ENCODE peak calls at places on chromosomes 11 and 22, in six cellular contexts. One of them, this sample, is unnamed.

GRCh38 chr11:62922653-62923371 is 1.6 kb upstream of the CHRM1 start:
- DNase-seq in H1: no peak
- DNase-seq in HepG2: no peak
- DNase-seq in SK-N-SH: no peak
- DNase-seq in K562: peak; percentile 85
- DNase-seq in A549: peak; percentile 50
- DNase-seq in this sample: no peak

GRCh38 chr11:69044111-69045013 is 4.4 kb upstream of the TPCN2 start:
- DNase-seq in H1: peak; percentile 64
- DNase-seq in SK-N-SH: peak; percentile 77
- DNase-seq in A549: peak; percentile 80
- DNase-seq in K562: no peak
- DNase-seq in HepG2: peak; percentile 68
- DNase-seq in this sample: no peak

GRCh38 chr11:8701891-8702597 is 19.5 kb downstream of the RPL27A start:
- DNase-seq in A549: no peak
- DNase-seq in K562: no peak
- DNase-seq in SK-N-SH: no peak
- DNase-seq in HepG2: no peak
- DNase-seq in H1: no peak
- DNase-seq in this sample: no peak

GRCh38 chr22:24155597-24156145 is 25.6 kb upstream of the SUSD2 start:
- DNase-seq in H1: no peak
- DNase-seq in HepG2: peak; percentile 32
- DNase-seq in A549: peak; percentile 47
- DNase-seq in SK-N-SH: peak; percentile 85
- DNase-seq in K562: no peak
- DNase-seq in this sample: no peak

GRCh38 chr11:45209904-45210699 is 63.7 kb downstream of the PRDM11 start:
- DNase-seq in HepG2: no peak
- DNase-seq in K562: no peak
- DNase-seq in H1: no peak
- DNase-seq in A549: no peak
- DNase-seq in SK-N-SH: peak; percentile 46
- DNase-seq in this sample: no peak

GRCh38 chr22:20464096-20464614 is 26.5 kb upstream of the SCARF2 start:
- DNase-seq in HepG2: no peak
- DNase-seq in H1: no peak
- DNase-seq in A549: no peak
- DNase-seq in K562: no peak
- DNase-seq in SK-N-SH: no peak
- DNase-seq in this sample: no peak

GRCh38 chr22:40058265-40058664 is 63.5 kb downstream of the FAM83F start:
- DNase-seq in HepG2: no peak
- DNase-seq in SK-N-SH: no peak
- DNase-seq in A549: no peak
- DNase-seq in H1: no peak
- DNase-seq in K562: no peak
- DNase-seq in this sample: no peak

GRCh38 chr11:85590848-85591483 is 36.2 kb downstream of the DLG2 start:
- DNase-seq in SK-N-SH: peak; percentile 7
- DNase-seq in A549: peak; percentile 51
- DNase-seq in HepG2: peak; percentile 2
- DNase-seq in H1: no peak
- DNase-seq in K562: no peak
- DNase-seq in this sample: no peak

GRCh38 chr11:1480555-1481482 is 5.8 kb downstream of the MOB2 start:
- DNase-seq in SK-N-SH: no peak
- DNase-seq in A549: no peak
- DNase-seq in K562: no peak
- DNase-seq in H1: no peak
- DNase-seq in HepG2: no peak
- DNase-seq in this sample: no peak

GRCh38 chr11:79192836-79193235 is 248.0 kb downstream of the TENM4 start:
- DNase-seq in HepG2: no peak
- DNase-seq in A549: no peak
- DNase-seq in K562: no peak
- DNase-seq in H1: no peak
- DNase-seq in SK-N-SH: no peak
- DNase-seq in this sample: no peak

GRCh38 chr22:46813816-46814597 is 51.6 kb downstream of the TBC1D22A start:
- DNase-seq in K562: no peak
- DNase-seq in H1: no peak
- DNase-seq in SK-N-SH: no peak
- DNase-seq in A549: no peak
- DNase-seq in HepG2: no peak
- DNase-seq in this sample: no peak

GRCh38 chr11:75474878-75475766 is 42.1 kb upstream of the KLHL35 start:
- DNase-seq in H1: peak; percentile 38
- DNase-seq in SK-N-SH: peak; percentile 63
- DNase-seq in K562: peak; percentile 89
- DNase-seq in HepG2: no peak
- DNase-seq in A549: no peak
- DNase-seq in this sample: no peak

GRCh38 chr22:19178065-19178658 is 374 bp downstream of the SLC25A1 start:
- DNase-seq in K562: peak; percentile 98
- DNase-seq in H1: no peak
- DNase-seq in A549: peak; percentile 13
- DNase-seq in SK-N-SH: peak; percentile 85
- DNase-seq in HepG2: peak; percentile 21
- DNase-seq in this sample: no peak

DNA sequence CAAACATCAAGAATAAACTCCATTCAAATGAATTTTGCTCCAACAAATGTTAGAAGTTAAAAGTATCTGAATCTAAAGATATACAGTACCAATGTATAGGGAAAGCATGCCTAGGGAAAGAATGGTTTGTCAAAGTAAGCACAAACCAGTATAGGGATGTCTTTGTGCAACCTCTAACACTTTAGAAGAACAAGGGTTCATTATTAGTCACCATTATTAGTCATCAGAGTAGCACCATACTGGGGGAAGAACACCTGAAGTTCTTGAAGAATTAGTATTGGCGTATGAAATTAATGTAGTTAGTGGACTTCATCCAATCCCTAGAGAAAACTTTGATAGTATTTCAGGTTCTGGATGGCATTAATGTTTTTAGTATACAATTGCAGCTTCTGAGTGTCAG is 943.7 kb downstream of the METTL15 start:
- DNase-seq in K562: no peak
- DNase-seq in A549: no peak
- DNase-seq in H1: no peak
- DNase-seq in SK-N-SH: no peak
- DNase-seq in HepG2: no peak
- DNase-seq in this sample: no peak
- TF ChIP-seq CHD2 in K562: no peak
- TF ChIP-seq CHD2 in A549: no peak
- TF ChIP-seq CHD2 in H1: no peak
- TF ChIP-seq CHD2 in SK-N-SH: no peak
- TF ChIP-seq CHD2 in HepG2: no peak
- TF ChIP-seq CHD2 in this sample: no peak

GRCh38 chr22:49761836-49762235 is 65.8 kb downstream of the BRD1 start:
- DNase-seq in SK-N-SH: no peak
- DNase-seq in H1: no peak
- DNase-seq in A549: no peak
- DNase-seq in HepG2: no peak
- DNase-seq in K562: no peak
- DNase-seq in this sample: no peak

GRCh38 chr22:49763138-49763537 is 64.5 kb downstream of the BRD1 start:
- DNase-seq in A549: no peak
- DNase-seq in SK-N-SH: no peak
- DNase-seq in HepG2: no peak
- DNase-seq in H1: no peak
- DNase-seq in K562: no peak
- DNase-seq in this sample: no peak

GRCh38 chr22:49763696-49764095 is 64.0 kb downstream of the BRD1 start:
- DNase-seq in SK-N-SH: peak; percentile 25
- DNase-seq in K562: no peak
- DNase-seq in HepG2: no peak
- DNase-seq in A549: no peak
- DNase-seq in H1: no peak
- DNase-seq in this sample: no peak

GRCh38 chr22:49760280-49760629 is 67.4 kb downstream of the BRD1 start:
- DNase-seq in A549: no peak
- DNase-seq in K562: no peak
- DNase-seq in HepG2: no peak
- DNase-seq in H1: no peak
- DNase-seq in SK-N-SH: no peak
- DNase-seq in this sample: peak; percentile 40

DNA sequence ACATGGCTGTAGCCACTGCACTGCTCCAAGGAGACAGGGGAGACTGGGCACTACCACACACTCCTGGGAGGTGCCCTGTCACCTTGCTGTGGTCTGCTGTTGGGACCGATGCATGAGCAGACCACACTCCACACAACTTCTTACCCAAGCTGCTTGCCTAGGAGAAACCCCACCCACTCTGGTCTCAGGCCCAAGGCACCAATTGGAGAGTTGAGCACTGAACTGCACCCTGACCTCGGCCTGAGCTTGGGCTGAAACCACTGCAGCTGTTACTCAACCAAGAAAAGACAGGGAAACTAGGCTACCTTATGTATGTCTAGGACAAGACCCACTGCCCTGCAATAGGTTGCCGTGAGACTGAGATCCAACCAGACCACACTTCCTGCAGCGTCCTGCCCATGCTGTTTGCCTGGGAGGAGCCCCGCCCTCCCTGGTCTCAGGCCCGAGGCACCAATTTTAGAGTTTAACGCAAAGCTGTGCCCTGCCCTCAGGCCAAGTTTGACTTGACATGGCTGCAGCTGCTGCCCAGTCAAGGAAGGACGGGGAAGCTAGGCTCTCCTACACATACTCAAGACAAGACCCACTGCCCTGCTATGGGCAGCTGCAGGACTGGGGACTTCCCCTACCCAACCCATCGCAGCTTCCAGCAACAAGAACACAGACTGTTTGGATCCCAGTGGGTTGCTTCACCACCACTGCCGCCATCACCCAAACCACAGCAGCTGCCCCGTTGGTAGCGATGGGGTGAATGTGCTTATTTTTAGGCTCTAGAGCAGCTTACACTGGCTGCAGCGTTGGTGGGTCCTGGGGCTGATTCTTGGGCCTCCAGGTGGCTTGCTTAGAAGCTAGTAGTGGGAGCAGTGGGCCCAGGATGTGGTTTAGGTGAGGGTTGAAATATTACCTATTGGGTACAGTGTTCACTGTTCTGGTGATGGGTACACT is 66.8 kb downstream of the BRD1 start:
- DNase-seq in K562: no peak
- DNase-seq in SK-N-SH: no peak
- DNase-seq in HepG2: no peak
- DNase-seq in A549: no peak
- DNase-seq in H1: no peak
- DNase-seq in this sample: peak; percentile 64
- TF ChIP-seq CHD2 in K562: no peak
- TF ChIP-seq CHD2 in SK-N-SH: no peak
- TF ChIP-seq CHD2 in HepG2: no peak
- TF ChIP-seq CHD2 in A549: no peak
- TF ChIP-seq CHD2 in H1: no peak
- TF ChIP-seq CHD2 in this sample: no peak

DNA sequence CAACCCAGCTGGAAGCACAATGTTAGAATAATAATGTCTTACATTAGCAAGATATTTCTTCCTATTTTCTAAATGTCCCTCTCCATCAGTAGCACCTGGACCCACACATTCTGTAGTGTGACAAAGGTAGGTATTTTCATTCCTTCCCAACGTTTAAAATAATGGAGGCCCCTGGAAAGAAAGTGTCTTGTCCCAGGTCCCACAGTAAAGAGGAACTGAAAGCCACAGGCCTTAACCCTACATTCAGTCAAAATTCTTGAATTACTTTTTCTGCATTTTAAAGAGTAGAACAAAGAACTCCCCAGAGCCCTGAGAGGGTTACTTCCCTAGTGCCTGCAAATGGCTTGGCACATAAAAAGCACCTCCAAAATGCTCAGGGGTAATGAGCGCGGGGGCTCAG is 26.3 kb downstream of the OPCML start:
- DNase-seq in H1: no peak
- DNase-seq in A549: no peak
- DNase-seq in SK-N-SH: no peak
- DNase-seq in HepG2: no peak
- DNase-seq in K562: no peak
- DNase-seq in this sample: peak; percentile 42
- TF ChIP-seq CHD2 in H1: no peak
- TF ChIP-seq CHD2 in A549: no peak
- TF ChIP-seq CHD2 in SK-N-SH: no peak
- TF ChIP-seq CHD2 in HepG2: no peak
- TF ChIP-seq CHD2 in K562: no peak
- TF ChIP-seq CHD2 in this sample: no peak

GRCh38 chr11:34493468-34493867 is 20.1 kb downstream of the ELF5 start:
- DNase-seq in A549: no peak
- DNase-seq in K562: no peak
- DNase-seq in HepG2: no peak
- DNase-seq in SK-N-SH: no peak
- DNase-seq in H1: no peak
- DNase-seq in this sample: no peak

GRCh38 chr11:34490304-34490703 is 23.3 kb downstream of the ELF5 start:
- DNase-seq in SK-N-SH: no peak
- DNase-seq in K562: no peak
- DNase-seq in H1: no peak
- DNase-seq in HepG2: no peak
- DNase-seq in A549: no peak
- DNase-seq in this sample: no peak

GRCh38 chr11:34495239-34495723 is 18.3 kb downstream of the ELF5 start:
- DNase-seq in HepG2: no peak
- DNase-seq in A549: no peak
- DNase-seq in H1: no peak
- DNase-seq in SK-N-SH: no peak
- DNase-seq in K562: no peak
- DNase-seq in this sample: no peak

GRCh38 chr11:34493926-34494595 is 19.5 kb downstream of the ELF5 start:
- DNase-seq in K562: no peak
- DNase-seq in SK-N-SH: no peak
- DNase-seq in HepG2: no peak
- DNase-seq in H1: no peak
- DNase-seq in A549: no peak
- DNase-seq in this sample: no peak

GRCh38 chr11:34492806-34493414 is 20.7 kb downstream of the ELF5 start:
- DNase-seq in K562: peak; percentile 64
- DNase-seq in A549: peak; percentile 75
- DNase-seq in SK-N-SH: peak; percentile 72
- DNase-seq in HepG2: peak; percentile 68
- DNase-seq in H1: peak; percentile 7
- DNase-seq in this sample: no peak
- TF ChIP-seq CHD2 in K562: no peak
- TF ChIP-seq CHD2 in A549: no peak
- TF ChIP-seq CHD2 in SK-N-SH: no peak
- TF ChIP-seq CHD2 in HepG2: no peak
- TF ChIP-seq CHD2 in H1: no peak
- TF ChIP-seq CHD2 in this sample: no peak

DNA sequence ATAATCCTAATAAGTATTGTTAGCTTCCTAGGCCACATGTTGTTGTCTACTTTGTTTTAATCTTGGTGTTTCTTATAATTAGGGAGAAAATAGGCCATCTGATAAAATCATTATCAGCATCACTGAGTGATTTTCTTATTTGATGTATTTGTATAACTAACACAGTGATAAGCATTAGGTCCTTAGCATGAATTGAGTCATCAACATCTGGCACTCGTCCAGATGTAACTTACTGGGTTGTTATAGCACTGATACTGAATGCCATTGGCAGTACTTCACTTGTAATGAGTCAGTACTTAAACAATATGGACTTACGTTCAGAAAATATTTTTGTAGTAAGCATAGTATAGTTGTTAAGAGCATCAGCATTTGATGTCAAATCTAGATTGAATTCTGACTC is 16.2 kb downstream of the API5 start:
- DNase-seq in K562: peak; percentile 44
- DNase-seq in HepG2: peak; percentile 27
- DNase-seq in SK-N-SH: no peak
- DNase-seq in A549: no peak
- DNase-seq in H1: no peak
- DNase-seq in this sample: no peak
- TF ChIP-seq CHD2 in K562: no peak
- TF ChIP-seq CHD2 in HepG2: no peak
- TF ChIP-seq CHD2 in SK-N-SH: no peak
- TF ChIP-seq CHD2 in A549: no peak
- TF ChIP-seq CHD2 in H1: no peak
- TF ChIP-seq CHD2 in this sample: no peak

This sample was measured in GM12878.